ENCODE peak calls at places on chromosomes 13 and 19, in four cellular contexts. One of them, this sample, is unnamed.

GRCh38 chr19:57648336-57649003 is 15.5 kb downstream of the ZNF211 start:
- DNase-seq in progenitor cell of endocrine pancreas: no peak
- DNase-seq in BJ: no peak
- DNase-seq in ascending aorta: no peak
- DNase-seq in this sample: no peak

GRCh38 chr19:7742575-7742974 is 4.8 kb downstream of the CD209 start:
- DNase-seq in ascending aorta: no peak
- DNase-seq in progenitor cell of endocrine pancreas: no peak
- DNase-seq in BJ: no peak
- DNase-seq in this sample: no peak

GRCh38 chr13:107713314-107713713 is 502.0 kb downstream of the LIG4 start:
- DNase-seq in ascending aorta: no peak
- DNase-seq in progenitor cell of endocrine pancreas: no peak
- DNase-seq in BJ: no peak
- DNase-seq in this sample: no peak

GRCh38 chr13:31201341-31202024 is 1.7 kb downstream of the B3GLCT start:
- DNase-seq in BJ: no peak
- DNase-seq in progenitor cell of endocrine pancreas: no peak
- DNase-seq in ascending aorta: no peak
- DNase-seq in this sample: no peak

GRCh38 chr13:114101325-114101821 is 31.1 kb downstream of the RASA3 start:
- DNase-seq in ascending aorta: peak; percentile 71
- DNase-seq in progenitor cell of endocrine pancreas: no peak
- DNase-seq in BJ: no peak
- DNase-seq in this sample: no peak

GRCh38 chr13:86831084-86831483 is 840.1 kb upstream of the SLITRK5 start:
- DNase-seq in ascending aorta: no peak
- DNase-seq in progenitor cell of endocrine pancreas: no peak
- DNase-seq in BJ: no peak
- DNase-seq in this sample: no peak

GRCh38 chr13:49669735-49670309 is 21.5 kb downstream of the EBPL start:
- DNase-seq in progenitor cell of endocrine pancreas: peak; percentile 29
- DNase-seq in ascending aorta: no peak
- DNase-seq in BJ: no peak
- DNase-seq in this sample: no peak

GRCh38 chr13:109214393-109214792 is 572.0 kb downstream of the IRS2 start:
- DNase-seq in progenitor cell of endocrine pancreas: no peak
- DNase-seq in ascending aorta: no peak
- DNase-seq in BJ: no peak
- DNase-seq in this sample: no peak

GRCh38 chr13:46265292-46265691 is 53.6 kb downstream of the LRRC63 start:
- DNase-seq in progenitor cell of endocrine pancreas: no peak
- DNase-seq in BJ: no peak
- DNase-seq in ascending aorta: no peak
- DNase-seq in this sample: no peak

GRCh38 chr19:44757057-44757734 is 8.7 kb downstream of the BCL3 start:
- DNase-seq in ascending aorta: peak; percentile 84
- DNase-seq in BJ: no peak
- DNase-seq in progenitor cell of endocrine pancreas: peak; percentile 30
- DNase-seq in this sample: no peak

GRCh38 chr19:33472696-33473624 is 48.6 kb downstream of the PEPD start:
- DNase-seq in BJ: peak; percentile 87
- DNase-seq in ascending aorta: no peak
- DNase-seq in progenitor cell of endocrine pancreas: no peak
- DNase-seq in this sample: no peak

GRCh38 chr13:94176576-94176975 is 302.9 kb downstream of the DCT start:
- DNase-seq in BJ: no peak
- DNase-seq in progenitor cell of endocrine pancreas: no peak
- DNase-seq in ascending aorta: no peak
- DNase-seq in this sample: no peak

GRCh38 chr19:18452386-18452785 is 14.5 kb upstream of the ISYNA1 start:
- DNase-seq in progenitor cell of endocrine pancreas: no peak
- DNase-seq in ascending aorta: no peak
- DNase-seq in BJ: no peak
- DNase-seq in this sample: no peak

GRCh38 chr13:28401303-28402056 is 93.4 kb downstream of the FLT1 start:
- DNase-seq in ascending aorta: no peak
- DNase-seq in BJ: peak; percentile 80
- DNase-seq in progenitor cell of endocrine pancreas: no peak
- DNase-seq in this sample: no peak

GRCh38 chr13:75636339-75637095 is 387 bp downstream of the LMO7 start:
- DNase-seq in BJ: no peak
- DNase-seq in ascending aorta: peak; percentile 69
- DNase-seq in progenitor cell of endocrine pancreas: peak; percentile 10
- DNase-seq in this sample: no peak

GRCh38 chr19:18848860-18849661 is 17.3 kb downstream of the UPF1 start:
- DNase-seq in ascending aorta: peak; percentile 91
- DNase-seq in progenitor cell of endocrine pancreas: no peak
- DNase-seq in BJ: no peak
- DNase-seq in this sample: no peak

GRCh38 chr13:110250258-110250891 is 56.6 kb downstream of the COL4A1 start:
- DNase-seq in ascending aorta: peak; percentile 77
- DNase-seq in progenitor cell of endocrine pancreas: no peak
- DNase-seq in BJ: peak; percentile 74
- DNase-seq in this sample: peak; percentile 93

GRCh38 chr19:45515081-45515624 is 7.9 kb downstream of the VASP start:
- DNase-seq in progenitor cell of endocrine pancreas: no peak
- DNase-seq in ascending aorta: no peak
- DNase-seq in BJ: no peak
- DNase-seq in this sample: no peak

GRCh38 chr13:46176756-46177155 is 5.2 kb downstream of the LCP1 start:
- DNase-seq in ascending aorta: no peak
- DNase-seq in BJ: no peak
- DNase-seq in progenitor cell of endocrine pancreas: no peak
- DNase-seq in this sample: no peak

GRCh38 chr19:4183967-4184717 is 1.7 kb downstream of the ANKRD24 start:
- DNase-seq in progenitor cell of endocrine pancreas: no peak
- DNase-seq in ascending aorta: no peak
- DNase-seq in BJ: no peak
- DNase-seq in this sample: no peak

GRCh38 chr19:18233224-18233825 is 7.1 kb upstream of the PDE4C start:
- DNase-seq in ascending aorta: no peak
- DNase-seq in progenitor cell of endocrine pancreas: peak; percentile 84
- DNase-seq in BJ: no peak
- DNase-seq in this sample: no peak

DNA sequence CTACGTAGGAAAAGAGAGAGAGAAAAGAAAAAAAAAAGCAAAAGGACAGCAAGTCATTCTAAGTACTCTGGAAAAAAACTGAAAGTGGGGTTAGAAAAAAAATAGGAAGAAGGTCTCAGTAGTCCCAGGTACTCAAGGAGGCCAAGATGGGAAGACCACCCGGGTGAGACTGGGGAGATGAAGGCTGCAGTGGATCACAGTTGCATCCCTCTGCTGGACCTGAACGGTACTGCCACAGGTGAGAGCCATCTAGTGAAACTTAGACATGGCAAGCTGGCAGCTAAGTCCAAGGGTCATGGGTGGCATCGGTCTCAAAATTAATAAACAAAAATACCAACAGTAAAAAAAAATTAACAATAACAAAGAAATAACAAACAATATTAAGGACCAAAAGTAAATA is 41.0 kb upstream of the ZNF91 start:
- DNase-seq in ascending aorta: no peak
- DNase-seq in progenitor cell of endocrine pancreas: no peak
- DNase-seq in BJ: no peak
- DNase-seq in this sample: no peak
- TF ChIP-seq CTCF in ascending aorta: no peak
- TF ChIP-seq CTCF in progenitor cell of endocrine pancreas: peak; percentile 18
- TF ChIP-seq CTCF in BJ: peak; percentile 17
- TF ChIP-seq CTCF in this sample: no peak

DNA sequence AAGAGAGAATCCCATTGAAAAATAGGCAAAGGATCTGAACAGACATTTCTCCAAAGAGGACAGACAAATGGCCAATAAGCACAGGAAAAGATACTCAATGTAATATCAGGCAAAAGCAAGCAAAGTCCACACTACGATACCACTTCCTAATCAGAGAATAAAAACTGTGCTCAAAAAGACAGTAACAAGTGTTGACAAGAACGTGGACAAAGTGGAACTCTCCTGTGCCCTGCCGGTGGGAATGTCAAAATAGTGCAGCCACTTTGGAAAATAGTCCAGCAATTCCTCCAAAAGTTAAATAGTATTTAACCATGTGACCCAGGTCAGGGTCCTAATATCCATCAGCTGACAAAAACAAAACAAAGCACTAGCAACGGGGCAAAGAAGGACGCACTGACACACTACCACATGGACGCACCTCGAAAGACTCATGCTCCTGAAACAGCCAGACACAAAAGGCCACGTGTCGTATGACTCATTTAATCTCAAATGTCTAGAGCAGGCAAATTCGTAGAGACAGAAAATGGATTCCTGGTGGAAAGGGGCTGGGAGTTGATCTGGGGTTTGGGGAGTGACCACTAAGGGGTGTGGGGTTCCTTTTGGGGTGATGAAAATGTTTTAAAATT is 5.2 kb downstream of the MIER2 start:
- DNase-seq in progenitor cell of endocrine pancreas: no peak
- DNase-seq in ascending aorta: no peak
- DNase-seq in BJ: no peak
- DNase-seq in this sample: no peak
- TF ChIP-seq CTCF in progenitor cell of endocrine pancreas: no peak
- TF ChIP-seq CTCF in ascending aorta: no peak
- TF ChIP-seq CTCF in BJ: no peak
- TF ChIP-seq CTCF in this sample: no peak

DNA sequence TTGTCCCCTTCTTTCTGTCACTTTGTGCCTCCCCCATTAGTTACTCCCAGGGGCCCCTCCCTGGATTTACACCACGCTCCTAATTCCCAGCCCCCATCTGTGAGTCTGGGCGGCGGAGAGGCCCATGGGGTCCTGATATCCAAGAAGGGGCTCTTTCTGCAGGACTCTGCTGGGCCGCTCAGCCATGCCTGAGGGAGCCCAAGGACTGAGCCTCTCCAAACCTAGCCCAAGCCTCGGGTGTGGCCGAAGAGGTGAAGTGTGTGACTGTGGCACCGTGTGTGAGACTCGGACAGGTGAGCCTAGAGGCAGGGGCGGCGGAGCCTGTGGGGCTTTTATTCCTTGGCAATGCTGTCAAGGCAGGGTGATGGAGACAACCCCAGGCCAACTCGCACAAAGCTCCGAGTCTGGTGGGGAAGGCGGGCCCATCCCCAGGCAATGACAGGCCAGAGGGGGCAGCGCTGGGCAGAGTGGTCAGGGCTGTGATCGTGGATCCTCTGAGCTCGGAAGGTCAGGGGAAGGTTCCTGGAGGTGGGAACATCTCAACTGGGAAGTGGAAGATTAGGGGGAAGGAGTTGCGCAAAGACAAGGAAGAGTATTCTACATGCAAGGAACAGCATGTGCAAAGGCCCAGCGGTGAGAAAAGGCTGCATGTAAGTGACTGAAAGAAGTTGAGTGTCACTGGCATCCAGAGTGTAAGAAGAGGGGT is 1.6 kb downstream of the PLEKHG2 start:
- DNase-seq in progenitor cell of endocrine pancreas: no peak
- DNase-seq in BJ: no peak
- DNase-seq in ascending aorta: peak; percentile 84
- DNase-seq in this sample: no peak
- TF ChIP-seq CTCF in progenitor cell of endocrine pancreas: peak; percentile 9
- TF ChIP-seq CTCF in BJ: peak; percentile 36
- TF ChIP-seq CTCF in ascending aorta: no peak
- TF ChIP-seq CTCF in this sample: no peak

DNA sequence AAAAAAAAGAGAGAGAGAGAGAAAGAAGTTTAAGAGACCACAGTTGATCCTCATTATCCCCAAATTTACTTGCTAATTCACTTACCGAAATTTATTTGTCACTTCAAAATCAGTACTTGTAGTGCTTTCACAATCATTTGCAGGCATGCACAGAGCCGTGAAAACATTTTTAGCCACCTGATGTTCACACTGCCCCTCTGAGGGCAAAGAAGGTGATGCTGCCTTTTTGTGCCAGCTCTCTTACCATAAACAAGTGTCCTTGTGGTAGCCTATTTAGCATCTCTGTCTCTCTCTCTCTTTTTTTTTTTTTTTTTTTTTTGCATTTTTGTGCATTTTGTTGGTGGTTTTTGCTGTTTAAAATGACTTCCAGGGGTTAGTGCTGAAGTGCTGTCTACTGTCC is 24.0 kb upstream of the CASP14 start:
- DNase-seq in progenitor cell of endocrine pancreas: no peak
- DNase-seq in ascending aorta: no peak
- DNase-seq in BJ: no peak
- DNase-seq in this sample: no peak
- TF ChIP-seq CTCF in progenitor cell of endocrine pancreas: no peak
- TF ChIP-seq CTCF in ascending aorta: no peak
- TF ChIP-seq CTCF in BJ: no peak
- TF ChIP-seq CTCF in this sample: no peak

GRCh38 chr19:31718041-31718440 is 368.8 kb upstream of the TSHZ3 start:
- DNase-seq in BJ: no peak
- DNase-seq in ascending aorta: no peak
- DNase-seq in progenitor cell of endocrine pancreas: no peak
- DNase-seq in this sample: no peak

GRCh38 chr19:31718898-31719297 is 369.7 kb upstream of the TSHZ3 start:
- DNase-seq in ascending aorta: no peak
- DNase-seq in progenitor cell of endocrine pancreas: no peak
- DNase-seq in BJ: no peak
- DNase-seq in this sample: peak; percentile 3

GRCh38 chr19:31717316-31717715 is 368.1 kb upstream of the TSHZ3 start:
- DNase-seq in progenitor cell of endocrine pancreas: no peak
- DNase-seq in ascending aorta: no peak
- DNase-seq in BJ: no peak
- DNase-seq in this sample: no peak

GRCh38 chr19:31715249-31715944 is 366.2 kb upstream of the TSHZ3 start:
- DNase-seq in ascending aorta: no peak
- DNase-seq in progenitor cell of endocrine pancreas: no peak
- DNase-seq in BJ: no peak
- DNase-seq in this sample: no peak
- TF ChIP-seq CTCF in ascending aorta: no peak
- TF ChIP-seq CTCF in progenitor cell of endocrine pancreas: no peak
- TF ChIP-seq CTCF in BJ: no peak
- TF ChIP-seq CTCF in this sample: no peak

GRCh38 chr19:51346742-51347141 is 4.8 kb upstream of the VSIG10L start:
- DNase-seq in BJ: no peak
- DNase-seq in ascending aorta: no peak
- DNase-seq in progenitor cell of endocrine pancreas: no peak
- DNase-seq in this sample: no peak
- TF ChIP-seq CTCF in BJ: no peak
- TF ChIP-seq CTCF in ascending aorta: no peak
- TF ChIP-seq CTCF in progenitor cell of endocrine pancreas: no peak
- TF ChIP-seq CTCF in this sample: no peak

DNA sequence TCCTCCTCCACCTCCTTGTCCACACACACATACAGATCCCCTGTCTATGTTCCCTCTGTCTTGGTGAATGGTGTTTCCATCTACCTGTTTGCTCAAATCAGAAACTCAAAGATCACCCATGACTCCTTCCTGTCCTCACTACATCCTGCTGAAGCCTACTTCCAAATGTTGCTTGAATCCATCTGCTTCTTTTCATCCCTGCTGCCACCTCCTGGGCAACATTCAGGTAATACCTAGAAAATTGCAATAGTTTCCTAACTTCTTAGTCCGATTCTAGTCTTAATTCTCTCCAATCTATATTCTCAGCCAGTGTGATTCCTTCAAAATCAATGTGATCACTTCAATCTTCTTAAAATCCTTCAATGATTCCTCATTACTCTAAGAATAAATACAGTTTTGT is 155.5 kb upstream of the STARD13 start:
- DNase-seq in progenitor cell of endocrine pancreas: no peak
- DNase-seq in BJ: no peak
- DNase-seq in ascending aorta: no peak
- DNase-seq in this sample: no peak
- TF ChIP-seq CTCF in progenitor cell of endocrine pancreas: peak; percentile 41
- TF ChIP-seq CTCF in BJ: peak; percentile 24
- TF ChIP-seq CTCF in ascending aorta: no peak
- TF ChIP-seq CTCF in this sample: no peak

This sample was measured in vagina.